ENCODE peak calls at places on chromosomes 16 and 17, in four cellular contexts. H is HTR-8/SVneo; S is AG04450; N is CD4-positive, alpha-beta memory T cell. O is an unnamed sample.
A peak's percentile ranks its signal among the peaks of the same experiment; 100 is the strongest.

GRCh38 chr16:85638695-85639409 is 25.7 kb downstream of the GSE1 start:
- DNase-seq in H (no peak), S (no peak), N (no peak), O (no peak)

GRCh38 chr17:36647598-36647997 is 46.2 kb downstream of the MRM1 start:
- DNase-seq in H (no peak), S (no peak), N (no peak), O (no peak)

GRCh38 chr16:138049-138417 is 440 bp downstream of the NPRL3 start:
- DNase-seq in H (no peak), S (no peak), N (peak; percentile 46), O (no peak)

GRCh38 chr17:71392715-71393567 is 727.9 kb upstream of the SOX9 start:
- DNase-seq in H (no peak), S (no peak), N (no peak), O (no peak)

GRCh38 chr17:81665205-81666091 is 957 bp downstream of the OXLD1 start:
- DNase-seq in H (no peak), S (no peak), N (peak; percentile 44), O (no peak)

GRCh38 chr17:82129095-82129494 is 31.1 kb upstream of the FASN start:
- DNase-seq in H (no peak), S (no peak), N (no peak), O (no peak)

GRCh38 chr16:56589141-56590039 is at the start of gene MT3:
- DNase-seq in H (no peak), S (no peak), N (no peak), O (no peak)

GRCh38 chr17:67613961-67614360 is 103.8 kb upstream of the NOL11 start:
- DNase-seq in H (no peak), S (no peak), N (no peak), O (no peak)

GRCh38 chr17:7191571-7192270 is 12.6 kb upstream of the ASGR1 start:
- DNase-seq in H (peak; percentile 81), S (no peak), N (peak; percentile 31), O (peak; percentile 81)

GRCh38 chr17:45302649-45303173 is 14.1 kb downstream of the MAP3K14 start:
- DNase-seq in H (peak; percentile 74), S (no peak), N (no peak), O (no peak)

GRCh38 chr16:88691924-88692560 is 5.7 kb upstream of the SNAI3 start:
- DNase-seq in H (no peak), S (no peak), N (no peak), O (no peak)

GRCh38 chr17:17823433-17824118 is 13.2 kb downstream of the SREBF1 start:
- DNase-seq in H (peak; percentile 99), S (no peak), N (peak; percentile 85), O (peak; percentile 100)

GRCh38 chr17:45366691-45367090 is 49.9 kb upstream of the MAP3K14 start:
- DNase-seq in H (no peak), S (no peak), N (no peak), O (no peak)